ENCODE peak calls at places on chromosomes 13 and 19, in four cellular contexts. D, K, I and Q are unnamed samples.

GRCh38 chr19:41957838-41958366 is 1.2 kb downstream of the RABAC1 start:
- DNase-seq in D (peak; percentile 83), K (peak; percentile 56), I (peak; percentile 89), Q (peak; percentile 90)

GRCh38 chr13:112160558-112160957 is 93.6 kb downstream of the SOX1 start:
- DNase-seq in D (no peak), K (no peak), I (no peak), Q (no peak)

GRCh38 chr13:66888698-66889097 is 341.4 kb downstream of the PCDH9 start:
- DNase-seq in D (no peak), K (no peak), I (no peak), Q (no peak)

GRCh38 chr19:7789447-7789846 is 26.4 kb downstream of the CLEC4M start:
- DNase-seq in D (peak; percentile 87), K (no peak), I (peak; percentile 54), Q (peak; percentile 60)

GRCh38 chr13:31073859-31074718 is 87.6 kb downstream of the HSPH1 start:
- DNase-seq in D (no peak), K (no peak), I (peak; percentile 68), Q (peak; percentile 78)

GRCh38 chr19:4759388-4760284 is 31.9 kb upstream of the FEM1A start:
- DNase-seq in D (peak; percentile 96), K (peak; percentile 61), I (peak; percentile 100), Q (peak; percentile 98)

GRCh38 chr19:49421039-49421877 is 2.0 kb downstream of the PTH2 start:
- DNase-seq in D (peak; percentile 100), K (no peak), I (peak; percentile 69), Q (peak; percentile 76)

GRCh38 chr13:79678100-79678499 is 197.1 kb downstream of the NDFIP2 start:
- DNase-seq in D (no peak), K (no peak), I (no peak), Q (no peak)

GRCh38 chr13:73849292-73849691 is 284.9 kb downstream of the KLF12 start:
- DNase-seq in D (peak; percentile 35), K (no peak), I (no peak), Q (no peak)

GRCh38 chr19:52464798-52465470 is 11.6 kb downstream of the ZNF578 start:
- DNase-seq in D (peak; percentile 73), K (no peak), I (no peak), Q (no peak)

GRCh38 chr13:24564881-24565280 is 52.3 kb upstream of the PARP4 start:
- DNase-seq in D (no peak), K (no peak), I (no peak), Q (no peak)

GRCh38 chr13:29922896-29923295 is 72.5 kb upstream of the UBL3 start:
- DNase-seq in D (no peak), K (no peak), I (no peak), Q (no peak)

GRCh38 chr13:97259787-97260641 is 37.9 kb downstream of the MBNL2 start:
- DNase-seq in D (no peak), K (no peak), I (no peak), Q (no peak)

GRCh38 chr19:48724796-48725753 is 5.5 kb upstream of the MAMSTR start:
- DNase-seq in D (no peak), K (no peak), I (peak; percentile 78), Q (peak; percentile 82)

GRCh38 chr13:28705734-28706133 is 13.0 kb downstream of the SLC46A3 start:
- DNase-seq in D (no peak), K (no peak), I (no peak), Q (no peak)

DNA sequence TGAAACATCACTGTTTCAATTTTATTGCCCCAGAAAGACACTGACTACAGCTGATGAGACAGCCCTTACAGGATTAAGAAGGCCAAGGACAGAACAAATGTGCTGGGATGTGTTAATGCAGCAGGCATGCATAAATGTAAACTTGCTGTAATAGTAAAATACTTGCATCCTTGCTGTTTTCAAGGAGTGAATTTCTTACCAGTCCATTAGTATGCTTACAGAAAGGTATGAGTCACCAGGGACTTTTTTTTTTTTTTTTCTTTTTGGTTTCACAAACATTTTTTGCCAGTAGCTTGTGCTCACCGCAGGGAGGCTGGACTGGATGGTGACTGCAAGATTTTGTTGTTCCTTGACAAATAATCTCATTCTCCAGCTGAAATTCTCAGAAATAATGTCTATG is 55.1 kb downstream of the GPR180 start:
- DNase-seq in D (no peak), K (peak; percentile 88), I (peak; percentile 42), Q (peak; percentile 18)
- TF ChIP-seq CTCF in D (no peak), K (peak; percentile 4), I (no peak), Q (no peak)

GRCh38 chr13:108086678-108087077 is 128.7 kb downstream of the LIG4 start:
- DNase-seq in D (peak; percentile 29), K (no peak), I (no peak), Q (no peak)
- TF ChIP-seq CTCF in D (no peak), K (peak; percentile 2), I (no peak), Q (peak; percentile 14)

DNA sequence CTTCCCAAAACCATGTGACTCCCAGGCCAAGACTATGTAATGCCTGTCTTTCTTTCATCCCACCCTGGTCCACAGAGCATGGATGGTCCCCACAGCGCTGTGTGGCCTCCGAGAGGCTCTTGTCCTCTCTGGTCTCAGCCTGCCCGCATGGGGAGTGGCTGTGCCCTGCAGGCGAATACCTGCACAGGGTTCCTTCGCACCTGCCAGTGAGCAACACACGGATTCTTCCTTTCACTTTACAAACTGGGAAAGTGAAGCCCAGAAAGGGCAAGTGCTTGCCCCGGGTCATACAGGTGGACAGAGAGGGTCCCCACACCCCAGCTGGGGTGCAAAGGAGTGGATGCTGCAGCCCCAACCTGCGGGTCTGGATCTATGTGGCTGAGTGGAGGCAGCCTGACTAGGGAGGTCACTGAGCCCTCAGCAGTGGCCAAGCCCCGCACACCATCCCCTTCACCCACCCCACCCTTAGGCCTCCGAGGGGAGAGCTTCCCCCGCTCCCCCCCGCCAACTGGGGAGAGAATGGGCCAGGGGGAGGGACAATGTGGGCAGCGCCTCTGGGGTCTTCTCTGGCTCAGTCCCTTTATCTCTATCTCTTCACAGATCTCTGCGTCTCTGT is 747 bp upstream of the MARK4 start:
- DNase-seq in D (no peak), K (no peak), I (no peak), Q (no peak)
- TF ChIP-seq CTCF in D (no peak), K (no peak), I (no peak), Q (no peak)

DNA sequence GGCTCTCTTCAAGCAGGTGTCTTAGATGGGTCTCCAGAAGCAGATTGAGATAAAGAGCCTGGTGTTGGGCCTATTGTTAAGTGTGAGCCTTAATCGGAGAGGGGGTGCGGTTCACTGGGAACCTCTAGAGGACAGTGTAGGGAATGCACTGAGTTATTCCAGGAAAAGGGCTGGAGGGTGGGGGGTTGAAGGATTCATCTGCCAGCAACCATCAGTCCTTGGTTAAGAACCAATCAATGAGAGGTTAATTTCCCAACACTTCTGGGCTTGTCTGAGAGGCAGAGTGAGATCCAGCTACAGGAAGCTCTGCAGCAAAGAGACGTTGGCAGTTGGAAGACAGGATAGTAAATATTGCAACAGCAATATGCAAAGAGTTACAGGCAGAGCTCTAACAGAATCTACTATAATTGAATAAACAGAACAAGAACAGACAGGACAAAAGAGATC is 28.7 kb downstream of the CYP4F2 start:
- DNase-seq in D (peak; percentile 57), K (no peak), I (peak; percentile 55), Q (peak; percentile 56)
- TF ChIP-seq CTCF in D (peak; percentile 27), K (peak; percentile 45), I (peak; percentile 36), Q (peak; percentile 37)